ENCODE peak calls at places on chromosomes 11 and 22, in eight cellular contexts. F, J, U, M, G, P, Z and H are unnamed samples.

GRCh38 chr11:45921561-45922424 is 663 bp upstream of the LARGE2 start:
- DNase-seq in F (peak; percentile 58), J (no peak), U (peak; percentile 65), M (no peak), G (peak; percentile 98), P (peak; percentile 35), Z (peak; percentile 94), H (no peak)

GRCh38 chr11:3056296-3057068 is 741 bp downstream of the CARS1 start:
- DNase-seq in F (no peak), J (no peak), U (no peak), M (no peak), G (no peak), P (peak; percentile 47), Z (no peak), H (peak; percentile 55)

GRCh38 chr22:27948569-27948968 is 29.5 kb upstream of the PITPNB start:
- DNase-seq in F (no peak), J (no peak), U (no peak), M (no peak), G (no peak), P (no peak), Z (no peak), H (no peak)

GRCh38 chr11:63682045-63682915 is 980 bp downstream of the RTN3 start:
- DNase-seq in F (no peak), J (peak; percentile 36), U (peak; percentile 24), M (peak; percentile 14), G (no peak), P (peak; percentile 62), Z (peak; percentile 38), H (peak; percentile 68)

GRCh38 chr11:10257478-10257877 is 36.5 kb downstream of the SBF2 start:
- DNase-seq in F (no peak), J (no peak), U (no peak), M (no peak), G (no peak), P (no peak), Z (no peak), H (no peak)

GRCh38 chr22:49668402-49668801 is 159.3 kb downstream of the BRD1 start:
- DNase-seq in F (no peak), J (no peak), U (no peak), M (no peak), G (no peak), P (no peak), Z (no peak), H (no peak)

GRCh38 chr11:83793332-83793731 is 507.2 kb upstream of the CCDC90B start:
- DNase-seq in F (no peak), J (no peak), U (no peak), M (no peak), G (no peak), P (no peak), Z (no peak), H (no peak)

GRCh38 chr22:42633013-42633412 is 7.4 kb downstream of the ATP5MGL start:
- DNase-seq in F (no peak), J (no peak), U (no peak), M (no peak), G (no peak), P (no peak), Z (no peak), H (no peak)

GRCh38 chr11:79864882-79865281 is 424.1 kb upstream of the TENM4 start:
- DNase-seq in F (no peak), J (no peak), U (no peak), M (no peak), G (no peak), P (no peak), Z (no peak), H (no peak)

GRCh38 chr11:27317751-27318150 is 45.3 kb downstream of the CCDC34 start:
- DNase-seq in F (no peak), J (peak; percentile 28), U (no peak), M (no peak), G (no peak), P (no peak), Z (no peak), H (no peak)

GRCh38 chr11:57476883-57477506 is 16.7 kb downstream of the RTN4RL2 start:
- DNase-seq in F (no peak), J (no peak), U (no peak), M (peak; percentile 32), G (peak; percentile 80), P (peak; percentile 48), Z (peak; percentile 38), H (no peak)

DNA sequence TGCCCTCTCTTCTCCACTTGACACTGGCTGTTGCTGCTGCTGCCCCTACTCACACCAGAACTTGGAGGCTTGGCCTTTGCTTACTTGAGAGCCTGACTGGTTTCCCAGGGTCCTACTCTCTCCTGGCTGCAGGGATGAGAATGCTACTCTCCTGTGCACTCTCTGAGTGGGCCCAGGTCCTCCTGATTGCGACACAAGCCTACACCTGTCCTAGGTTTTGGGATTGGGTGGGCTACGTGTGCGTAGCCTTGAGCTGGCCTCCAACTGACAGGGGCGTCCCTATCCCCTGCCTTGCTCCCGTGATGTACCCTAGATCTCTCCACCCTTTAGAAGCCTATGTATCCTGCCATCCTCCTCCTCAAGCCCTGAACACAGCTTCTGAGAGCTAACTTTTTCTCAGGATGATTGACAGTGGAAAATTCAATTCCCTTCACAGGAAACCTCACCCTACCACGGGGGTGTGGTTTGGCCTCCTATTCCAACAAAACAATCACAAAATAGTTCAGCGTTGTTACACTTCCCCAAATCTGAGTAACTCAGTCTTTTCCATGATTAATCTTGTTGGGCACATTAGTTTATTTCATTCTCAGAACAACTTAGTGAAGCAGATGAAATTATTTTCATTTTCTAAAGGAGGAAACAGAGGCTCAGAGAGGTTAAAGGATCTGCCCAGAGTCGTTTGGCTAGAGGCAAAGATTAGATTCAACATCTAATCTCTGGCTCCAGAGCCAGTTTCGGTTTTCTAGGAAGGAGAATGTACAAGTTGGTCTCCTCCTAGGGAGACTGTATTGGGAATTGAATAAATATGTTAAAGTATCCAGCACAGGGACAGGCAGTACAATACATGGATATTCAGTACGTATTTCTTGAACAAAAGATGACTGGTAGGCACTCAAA is 17.6 kb upstream of the AMOTL1 start:
- DNase-seq in F (no peak), J (no peak), U (no peak), M (no peak), G (no peak), P (no peak), Z (no peak), H (no peak)
- H3K4me1 ChIP-seq in F (no peaks in the 10 kb centered on the region), J (no peaks in the 10 kb centered on the region), U (no peaks in the 10 kb centered on the region), M (no peaks in the 10 kb centered on the region), G (peaks cover 64% of the 10 kb centered on the region), P (no peaks in the 10 kb centered on the region), Z (no peaks in the 10 kb centered on the region), H (no peaks in the 10 kb centered on the region)

GRCh38 chr11:126132319-126132718 is 69.7 kb upstream of the CDON start:
- DNase-seq in F (peak; percentile 60), J (no peak), U (no peak), M (no peak), G (no peak), P (no peak), Z (peak; percentile 96), H (no peak)
- H3K4me1 ChIP-seq in F (peaks cover 39% of the 10 kb centered on the region), J (peaks cover 14% of the 10 kb centered on the region), U (peaks cover 12% of the 10 kb centered on the region), M (peaks cover 21% of the 10 kb centered on the region), G (peaks cover 7% of the 10 kb centered on the region), P (no peaks in the 10 kb centered on the region), Z (peaks cover 77% of the 10 kb centered on the region), H (no peaks in the 10 kb centered on the region)

GRCh38 chr11:8794126-8794525 is 111.5 kb downstream of the RPL27A start:
- DNase-seq in F (no peak), J (no peak), U (no peak), M (no peak), G (no peak), P (no peak), Z (no peak), H (no peak)

GRCh38 chr11:8796926-8797325 is 114.1 kb upstream of the AKIP1 start:
- DNase-seq in F (no peak), J (no peak), U (no peak), M (no peak), G (no peak), P (no peak), Z (no peak), H (no peak)

GRCh38 chr11:8793114-8793777 is 110.7 kb downstream of the RPL27A start:
- DNase-seq in F (no peak), J (no peak), U (no peak), M (no peak), G (no peak), P (no peak), Z (no peak), H (no peak)

GRCh38 chr11:8792636-8793035 is 110.0 kb downstream of the RPL27A start:
- DNase-seq in F (no peak), J (no peak), U (no peak), M (no peak), G (no peak), P (no peak), Z (no peak), H (no peak)

DNA sequence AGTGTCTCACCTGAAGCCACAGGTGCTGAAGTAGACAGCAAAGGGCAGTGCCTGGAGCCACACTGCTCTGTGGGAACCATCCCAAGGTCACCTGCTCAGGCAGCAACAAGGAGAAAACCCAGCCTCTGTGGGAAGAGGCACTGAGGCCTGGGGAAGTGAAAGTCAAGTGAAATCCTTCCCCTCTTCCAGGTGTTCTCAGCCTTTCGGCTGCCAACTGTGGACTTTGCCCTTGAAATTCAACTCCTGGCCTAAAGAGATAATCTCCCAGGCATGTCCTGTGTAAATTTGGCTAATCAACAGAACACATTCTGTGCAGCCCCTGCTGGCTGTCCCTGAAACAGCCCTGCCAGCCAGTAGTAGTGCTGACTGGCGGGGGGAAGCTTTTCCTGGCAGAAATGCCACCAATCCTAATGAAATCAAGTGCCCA is 112.1 kb downstream of the RPL27A start:
- DNase-seq in F (no peak), J (no peak), U (no peak), M (no peak), G (peak; percentile 89), P (no peak), Z (peak; percentile 47), H (no peak)
- H3K4me1 ChIP-seq in F (peaks cover 13% of the 10 kb centered on the region), J (no peaks in the 10 kb centered on the region), U (no peaks in the 10 kb centered on the region), M (no peaks in the 10 kb centered on the region), G (peaks cover 31% of the 10 kb centered on the region), P (no peaks in the 10 kb centered on the region), Z (peaks cover 13% of the 10 kb centered on the region), H (no peaks in the 10 kb centered on the region)

GRCh38 chr11:122747358-122747757 is 90.9 kb upstream of the CRTAM start:
- DNase-seq in F (no peak), J (no peak), U (no peak), M (no peak), G (no peak), P (no peak), Z (no peak), H (no peak)
- H3K4me1 ChIP-seq in F (no peaks in the 10 kb centered on the region), J (no peaks in the 10 kb centered on the region), U (peaks cover 9% of the 10 kb centered on the region), M (no peaks in the 10 kb centered on the region), G (peaks cover 5% of the 10 kb centered on the region), P (peaks cover 99% of the 10 kb centered on the region), Z (no peaks in the 10 kb centered on the region), H (peaks cover 62% of the 10 kb centered on the region)

DNA sequence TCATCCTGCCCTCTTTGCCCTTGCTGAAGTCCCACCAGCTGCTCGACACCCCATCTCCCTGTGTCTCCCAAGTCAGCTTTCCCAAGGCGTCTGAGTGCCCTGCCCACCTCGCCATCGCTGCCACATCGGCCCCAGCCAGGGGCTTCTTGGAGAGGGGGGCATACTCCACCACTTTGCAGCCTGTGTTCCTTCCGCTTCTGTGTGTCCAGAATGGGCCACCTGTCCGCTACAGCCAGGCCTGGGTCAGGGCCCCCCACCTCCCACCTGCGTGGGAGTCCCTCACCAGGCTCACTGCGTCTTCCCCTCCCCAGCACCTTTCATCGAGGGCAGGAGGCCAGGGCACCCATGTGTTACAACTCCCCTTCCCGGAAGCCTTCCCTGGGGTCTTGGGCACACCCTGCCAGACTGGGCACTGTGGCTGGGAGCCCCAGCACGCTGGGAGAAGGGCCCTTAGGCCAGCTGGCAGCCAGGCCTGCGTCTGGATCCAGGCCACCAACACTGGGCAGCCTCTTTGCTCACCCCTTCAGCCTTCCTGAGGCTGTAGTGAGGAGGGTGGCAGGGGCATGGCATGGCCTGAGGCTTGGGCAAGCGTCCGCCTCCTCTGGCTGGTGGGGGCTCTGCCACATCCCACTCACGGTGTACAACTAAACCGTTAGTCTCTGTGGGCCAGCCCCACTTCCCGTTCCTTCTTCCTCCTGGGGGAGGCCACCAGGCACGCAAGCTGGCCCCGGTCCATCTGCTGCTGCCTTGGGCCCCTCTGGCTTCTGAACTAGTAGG is 13.4 kb downstream of the CPT1A start:
- DNase-seq in F (no peak), J (no peak), U (no peak), M (no peak), G (no peak), P (no peak), Z (no peak), H (no peak)
- H3K4me1 ChIP-seq in F (peaks cover 23% of the 10 kb centered on the region), J (peaks cover 7% of the 10 kb centered on the region), U (peaks cover 2% of the 10 kb centered on the region), M (peaks cover 4% of the 10 kb centered on the region), G (no peaks in the 10 kb centered on the region), P (peaks cover 4% of the 10 kb centered on the region), Z (peaks cover 8% of the 10 kb centered on the region), H (no peaks in the 10 kb centered on the region)